ENCODE peak calls at places on chromosome 19, in five cellular contexts. One of them, this sample, is unnamed. For H3K36me3, the result is how much of the 10 kb centered on the place peaks cover.

GRCh38 chr19:45444318-45445041 is 20.8 kb upstream of the ERCC1 start:
- DNase-seq in GM12878: no peak
- DNase-seq in IMR-90: peak
- DNase-seq in K562: peak
- DNase-seq in HepG2: peak
- DNase-seq in this sample: no peak

GRCh38 chr19:47407417-47407774 is 11.9 kb downstream of the MEIS3 start:
- DNase-seq in GM12878: no peak
- DNase-seq in K562: no peak
- DNase-seq in HepG2: no peak
- DNase-seq in IMR-90: no peak
- DNase-seq in this sample: no peak

GRCh38 chr19:45522010-45522941 is 15.0 kb downstream of the VASP start:
- DNase-seq in HepG2: no peak
- DNase-seq in K562: peak
- DNase-seq in IMR-90: no peak
- DNase-seq in GM12878: no peak
- DNase-seq in this sample: no peak

GRCh38 chr19:3942790-3943409 is 10.0 kb downstream of the NMRK2 start:
- DNase-seq in HepG2: no peak
- DNase-seq in K562: no peak
- DNase-seq in GM12878: no peak
- DNase-seq in IMR-90: no peak
- DNase-seq in this sample: no peak

GRCh38 chr19:38917921-38918491 is 6.0 kb upstream of the CCER2 start:
- DNase-seq in IMR-90: no peak
- DNase-seq in HepG2: peak
- DNase-seq in GM12878: no peak
- DNase-seq in K562: peak
- DNase-seq in this sample: no peak

GRCh38 chr19:31707206-31707605 is 358.0 kb upstream of the TSHZ3 start:
- DNase-seq in GM12878: no peak
- DNase-seq in K562: no peak
- DNase-seq in IMR-90: no peak
- DNase-seq in HepG2: no peak
- DNase-seq in this sample: no peak

GRCh38 chr19:1063909-1064660 is 2.9 kb upstream of the ARHGAP45 start:
- DNase-seq in GM12878: no peak
- DNase-seq in IMR-90: no peak
- DNase-seq in HepG2: no peak
- DNase-seq in K562: peak
- DNase-seq in this sample: no peak

GRCh38 chr19:54209748-54210494 is 9.3 kb downstream of the RPS9 start:
- DNase-seq in K562: peak
- DNase-seq in GM12878: no peak
- DNase-seq in HepG2: peak
- DNase-seq in IMR-90: peak
- DNase-seq in this sample: peak

GRCh38 chr19:17306285-17306714 is 628 bp downstream of the MRPL34 start:
- DNase-seq in K562: no peak
- DNase-seq in IMR-90: no peak
- DNase-seq in GM12878: no peak
- DNase-seq in HepG2: no peak
- DNase-seq in this sample: no peak

GRCh38 chr19:4375620-4376228 is 24.6 kb downstream of the SH3GL1 start:
- DNase-seq in HepG2: peak
- DNase-seq in K562: peak
- DNase-seq in GM12878: peak
- DNase-seq in IMR-90: peak
- DNase-seq in this sample: no peak

GRCh38 chr19:21604351-21604926 is 99.0 kb downstream of the ZNF429 start:
- DNase-seq in HepG2: no peak
- DNase-seq in K562: no peak
- DNase-seq in GM12878: no peak
- DNase-seq in IMR-90: peak
- DNase-seq in this sample: no peak

GRCh38 chr19:8366121-8366581 is 2.2 kb downstream of the ANGPTL4 start:
- DNase-seq in HepG2: no peak
- DNase-seq in GM12878: no peak
- DNase-seq in IMR-90: no peak
- DNase-seq in K562: peak
- DNase-seq in this sample: no peak

GRCh38 chr19:1511318-1511988 is 1.4 kb downstream of the ADAMTSL5 start:
- DNase-seq in GM12878: no peak
- DNase-seq in K562: no peak
- DNase-seq in IMR-90: no peak
- DNase-seq in HepG2: no peak
- DNase-seq in this sample: no peak

GRCh38 chr19:1863308-1863637 is at the start of gene KLF16:
- DNase-seq in IMR-90: no peak
- DNase-seq in GM12878: no peak
- DNase-seq in K562: no peak
- DNase-seq in HepG2: no peak
- DNase-seq in this sample: no peak

GRCh38 chr19:12806242-12807131 is at the start of gene RNASEH2A:
- DNase-seq in HepG2: peak
- DNase-seq in K562: peak
- DNase-seq in IMR-90: peak
- DNase-seq in GM12878: no peak
- DNase-seq in this sample: peak

GRCh38 chr19:8145969-8146368 is 3.4 kb downstream of the FBN3 start:
- DNase-seq in K562: peak
- DNase-seq in HepG2: no peak
- DNase-seq in IMR-90: no peak
- DNase-seq in GM12878: no peak
- DNase-seq in this sample: no peak

GRCh38 chr19:15452111-15453047 is 2.6 kb upstream of the WIZ start:
- DNase-seq in GM12878: no peak
- DNase-seq in K562: peak
- DNase-seq in HepG2: peak
- DNase-seq in IMR-90: peak
- DNase-seq in this sample: peak

GRCh38 chr19:1862068-1862423 is 1.3 kb downstream of the KLF16 start:
- DNase-seq in IMR-90: no peak
- DNase-seq in GM12878: no peak
- DNase-seq in K562: no peak
- DNase-seq in HepG2: no peak
- DNase-seq in this sample: no peak

GRCh38 chr19:32828139-32828538 is 41.4 kb downstream of the SLC7A9 start:
- DNase-seq in IMR-90: no peak
- DNase-seq in HepG2: peak
- DNase-seq in K562: no peak
- DNase-seq in GM12878: no peak
- DNase-seq in this sample: no peak

GRCh38 chr19:46787331-46788100 is 878 bp downstream of the SLC1A5 start:
- DNase-seq in HepG2: peak
- DNase-seq in GM12878: no peak
- DNase-seq in IMR-90: peak
- DNase-seq in K562: no peak
- DNase-seq in this sample: no peak

GRCh38 chr19:15218501-15218900 is 13.7 kb downstream of the EPHX3 start:
- DNase-seq in GM12878: no peak
- DNase-seq in IMR-90: no peak
- DNase-seq in HepG2: no peak
- DNase-seq in K562: no peak
- DNase-seq in this sample: no peak

GRCh38 chr19:23778566-23778965 is 19.9 kb upstream of the ZNF681 start:
- DNase-seq in K562: no peak
- DNase-seq in IMR-90: no peak
- DNase-seq in HepG2: no peak
- DNase-seq in GM12878: no peak
- DNase-seq in this sample: no peak

GRCh38 chr19:46847528-46847927 is 3.1 kb downstream of the AP2S1 start:
- DNase-seq in GM12878: no peak
- DNase-seq in IMR-90: no peak
- DNase-seq in HepG2: no peak
- DNase-seq in K562: no peak
- DNase-seq in this sample: no peak

GRCh38 chr19:16289594-16289993 is 35.0 kb upstream of the KLF2 start:
- DNase-seq in HepG2: no peak
- DNase-seq in K562: no peak
- DNase-seq in IMR-90: no peak
- DNase-seq in GM12878: no peak
- DNase-seq in this sample: no peak

GRCh38 chr19:40798997-40799557 is at the start of gene EGLN2:
- DNase-seq in IMR-90: no peak
- DNase-seq in HepG2: no peak
- DNase-seq in GM12878: no peak
- DNase-seq in K562: peak
- DNase-seq in this sample: no peak

GRCh38 chr19:46190489-46190888 is 39.1 kb upstream of the IGFL1 start:
- DNase-seq in IMR-90: no peak
- DNase-seq in K562: no peak
- DNase-seq in HepG2: no peak
- DNase-seq in GM12878: no peak
- DNase-seq in this sample: no peak

GRCh38 chr19:57587529-57587928 is 3.6 kb downstream of the ZIK1 start:
- DNase-seq in K562: no peak
- DNase-seq in GM12878: no peak
- DNase-seq in IMR-90: peak
- DNase-seq in HepG2: no peak
- DNase-seq in this sample: no peak

GRCh38 chr19:36097036-36097435 is 13.9 kb upstream of the OVOL3 start:
- DNase-seq in K562: no peak
- DNase-seq in GM12878: no peak
- DNase-seq in HepG2: no peak
- DNase-seq in IMR-90: no peak
- DNase-seq in this sample: no peak

DNA sequence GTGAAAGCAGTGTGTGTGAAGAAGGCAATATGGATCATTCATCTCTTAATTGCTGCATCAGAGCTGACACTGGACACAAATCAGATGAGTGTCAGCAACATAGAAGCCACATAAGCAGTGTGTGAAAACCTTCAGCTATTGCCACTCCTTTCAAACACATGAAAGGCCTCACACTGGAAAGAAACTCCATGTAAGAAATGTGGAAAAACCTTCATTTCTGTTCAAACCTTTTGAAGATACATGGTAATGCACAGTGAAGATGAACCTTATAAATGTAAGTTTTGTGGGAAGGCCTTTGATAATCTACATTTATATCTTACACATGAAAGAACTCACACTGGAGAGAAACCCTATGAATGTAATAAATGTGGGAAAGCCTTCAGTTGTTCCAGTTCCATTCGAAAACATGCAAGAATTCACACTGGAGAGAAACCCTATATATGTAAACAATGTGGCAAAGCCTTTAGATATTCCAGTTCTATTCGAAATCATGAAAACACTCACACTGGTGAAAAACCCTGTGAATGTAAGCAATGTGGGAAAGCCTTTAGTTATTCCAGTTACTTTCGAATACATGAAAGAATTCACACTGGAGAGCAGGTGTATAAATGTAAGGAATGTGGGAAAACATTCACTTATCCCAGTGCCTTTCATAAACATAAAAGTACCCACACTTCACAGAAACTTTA is 53.6 kb downstream of the ZNF823 start:
- DNase-seq in GM12878: no peak
- DNase-seq in HepG2: peak
- DNase-seq in K562: no peak
- DNase-seq in IMR-90: no peak
- DNase-seq in this sample: no peak
- H3K36me3 ChIP-seq in GM12878: under half
- H3K36me3 ChIP-seq in HepG2: under half
- H3K36me3 ChIP-seq in K562: under half
- H3K36me3 ChIP-seq in IMR-90: under half
- H3K36me3 ChIP-seq in this sample: under half

GRCh38 chr19:19319725-19320361 is 466 bp downstream of the SUGP1 start:
- DNase-seq in HepG2: no peak
- DNase-seq in K562: no peak
- DNase-seq in IMR-90: no peak
- DNase-seq in GM12878: no peak
- DNase-seq in this sample: no peak
- TF ChIP-seq RAD21 in HepG2: no peak
- TF ChIP-seq RAD21 in K562: no peak
- TF ChIP-seq RAD21 in IMR-90: no peak
- TF ChIP-seq RAD21 in GM12878: no peak
- TF ChIP-seq RAD21 in this sample: no peak

DNA sequence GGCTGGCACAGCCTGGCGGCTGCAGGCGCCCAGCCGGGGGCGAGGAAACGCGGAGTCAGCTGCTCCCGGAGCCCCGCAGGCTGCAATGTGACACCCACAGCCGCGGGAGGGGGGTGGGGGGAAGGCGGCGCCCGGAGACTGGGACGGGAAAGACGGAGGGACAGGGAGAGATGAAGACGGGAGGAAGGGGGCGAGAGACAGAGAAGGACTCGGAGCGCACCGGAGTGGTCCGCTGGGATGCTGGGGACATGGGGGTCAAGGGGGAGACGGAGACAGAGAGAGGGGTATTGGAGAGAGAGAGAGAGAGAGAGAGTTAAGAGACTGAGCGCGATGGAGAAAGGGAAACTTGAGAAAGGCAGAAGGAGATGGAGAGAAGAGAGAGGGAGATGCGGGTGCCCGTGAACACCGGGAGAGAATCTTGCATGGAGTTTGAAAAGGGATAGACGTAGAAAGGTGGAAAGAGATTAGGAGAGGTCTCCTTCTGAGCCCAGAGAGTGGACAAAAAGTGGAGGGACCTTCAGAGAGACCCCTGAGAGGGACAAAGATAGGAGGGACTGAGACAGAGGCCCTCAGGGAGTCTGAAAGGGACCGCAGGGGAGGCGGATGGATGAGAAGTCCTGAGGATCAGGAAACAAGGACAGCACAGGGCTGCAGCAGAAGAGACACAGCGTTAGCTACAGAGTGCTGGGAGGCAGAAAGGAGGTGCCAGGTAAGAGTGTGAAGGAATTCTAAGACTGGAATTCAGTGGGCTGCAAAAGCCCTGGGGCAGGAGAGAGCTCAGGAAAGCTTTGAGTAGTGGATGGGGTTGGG is 1.0 kb downstream of the SCN1B start:
- DNase-seq in HepG2: no peak
- DNase-seq in GM12878: no peak
- DNase-seq in K562: peak
- DNase-seq in IMR-90: peak
- DNase-seq in this sample: no peak
- H3K4me3 ChIP-seq in HepG2: peak
- H3K4me3 ChIP-seq in GM12878: no peak
- H3K4me3 ChIP-seq in K562: peak
- H3K4me3 ChIP-seq in IMR-90: peak
- H3K4me3 ChIP-seq in this sample: peak

DNA sequence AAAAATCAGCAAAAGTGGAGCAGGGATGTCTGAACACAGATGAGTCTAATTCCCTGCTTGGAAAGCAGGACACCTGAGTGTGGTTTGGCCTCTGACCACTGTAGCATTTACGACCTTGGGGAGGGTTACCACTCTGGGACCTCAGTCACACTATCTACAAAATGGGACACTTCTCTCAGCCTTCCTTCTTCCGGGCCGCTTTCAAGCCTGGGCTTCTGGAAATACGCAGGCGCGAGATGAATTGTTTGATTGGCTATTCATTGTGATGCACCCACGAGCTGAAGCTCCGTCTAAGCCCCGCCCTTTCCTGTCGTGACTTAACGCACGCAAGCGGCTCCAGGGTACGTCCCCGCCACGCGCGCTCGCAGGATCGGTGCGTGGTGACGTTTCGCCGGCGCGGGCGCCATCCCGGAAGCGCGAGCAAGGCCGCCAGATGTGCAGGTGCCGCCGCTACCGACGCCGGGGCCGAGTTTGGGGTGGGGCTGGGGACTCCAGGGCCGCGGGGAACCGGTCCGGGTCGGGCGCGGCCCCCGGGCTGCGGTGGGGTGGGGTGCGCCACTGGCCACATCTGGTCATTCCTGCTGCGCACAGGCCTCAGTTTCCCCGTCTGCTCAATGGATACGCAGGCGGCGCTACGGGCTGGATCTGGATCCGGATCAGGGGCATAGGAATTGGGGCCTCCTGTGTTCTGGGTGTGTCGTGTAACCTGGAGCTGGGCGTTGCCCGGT is at the start of gene KXD1:
- DNase-seq in IMR-90: peak
- DNase-seq in GM12878: peak
- DNase-seq in HepG2: peak
- DNase-seq in K562: peak
- DNase-seq in this sample: peak
- H3K36me3 ChIP-seq in IMR-90: under half
- H3K36me3 ChIP-seq in GM12878: under half
- H3K36me3 ChIP-seq in HepG2: under half
- H3K36me3 ChIP-seq in K562: under half
- H3K36me3 ChIP-seq in this sample: under half

This sample was measured in HCT116.